ENCODE peak calls at places on chromosome 11, in nine cellular contexts. One of them, this sample, is unnamed.
A peak's percentile ranks its signal among the peaks of the same experiment; 100 is the strongest.

GRCh38 chr11:69696749-69697488 is 6.9 kb downstream of the FGF19 start:
- DNase-seq in Caco-2: no peak
- DNase-seq in ovary: no peak
- DNase-seq in dorsolateral prefrontal cortex: no peak
- DNase-seq in OCI-LY7: no peak
- DNase-seq in RWPE2: no peak
- DNase-seq in neural crest cell: no peak
- DNase-seq in K562: no peak
- DNase-seq in lower leg skin: no peak
- DNase-seq in this sample: no peak

GRCh38 chr11:120268686-120269085 is 28.7 kb downstream of the POU2F3 start:
- DNase-seq in OCI-LY7: no peak
- DNase-seq in lower leg skin: no peak
- DNase-seq in dorsolateral prefrontal cortex: no peak
- DNase-seq in ovary: no peak
- DNase-seq in neural crest cell: no peak
- DNase-seq in K562: no peak
- DNase-seq in RWPE2: no peak
- DNase-seq in Caco-2: no peak
- DNase-seq in this sample: no peak

GRCh38 chr11:47946682-47947575 is 33.4 kb upstream of the PTPRJ start:
- DNase-seq in dorsolateral prefrontal cortex: no peak
- DNase-seq in Caco-2: no peak
- DNase-seq in OCI-LY7: no peak
- DNase-seq in ovary: peak; percentile 64
- DNase-seq in neural crest cell: no peak
- DNase-seq in lower leg skin: peak; percentile 91
- DNase-seq in RWPE2: peak; percentile 92
- DNase-seq in K562: peak; percentile 88
- DNase-seq in this sample: peak; percentile 91

GRCh38 chr11:48900131-48900800 is 83.4 kb downstream of the TRIM51G start:
- DNase-seq in ovary: peak; percentile 4
- DNase-seq in OCI-LY7: no peak
- DNase-seq in RWPE2: peak; percentile 38
- DNase-seq in dorsolateral prefrontal cortex: no peak
- DNase-seq in Caco-2: no peak
- DNase-seq in neural crest cell: no peak
- DNase-seq in K562: no peak
- DNase-seq in lower leg skin: peak; percentile 73
- DNase-seq in this sample: no peak

GRCh38 chr11:2413735-2414579 is 13.4 kb downstream of the TSSC4 start:
- DNase-seq in ovary: no peak
- DNase-seq in Caco-2: no peak
- DNase-seq in lower leg skin: no peak
- DNase-seq in K562: no peak
- DNase-seq in OCI-LY7: no peak
- DNase-seq in RWPE2: no peak
- DNase-seq in neural crest cell: no peak
- DNase-seq in dorsolateral prefrontal cortex: no peak
- DNase-seq in this sample: no peak

GRCh38 chr11:1121343-1122331 is 36.1 kb upstream of the MUC5AC start:
- DNase-seq in RWPE2: no peak
- DNase-seq in ovary: no peak
- DNase-seq in K562: no peak
- DNase-seq in OCI-LY7: no peak
- DNase-seq in dorsolateral prefrontal cortex: peak; percentile 41
- DNase-seq in Caco-2: peak; percentile 38
- DNase-seq in lower leg skin: peak; percentile 77
- DNase-seq in neural crest cell: no peak
- DNase-seq in this sample: no peak

GRCh38 chr11:9263840-9264380 is 1.2 kb downstream of the DENND5A start:
- DNase-seq in neural crest cell: no peak
- DNase-seq in RWPE2: no peak
- DNase-seq in ovary: no peak
- DNase-seq in OCI-LY7: peak; percentile 24
- DNase-seq in dorsolateral prefrontal cortex: no peak
- DNase-seq in K562: peak; percentile 52
- DNase-seq in Caco-2: no peak
- DNase-seq in lower leg skin: no peak
- DNase-seq in this sample: peak; percentile 32

GRCh38 chr11:2987881-2988280 is 4.2 kb downstream of the NAP1L4 start:
- DNase-seq in ovary: no peak
- DNase-seq in OCI-LY7: no peak
- DNase-seq in RWPE2: no peak
- DNase-seq in K562: no peak
- DNase-seq in neural crest cell: no peak
- DNase-seq in Caco-2: no peak
- DNase-seq in dorsolateral prefrontal cortex: no peak
- DNase-seq in lower leg skin: peak; percentile 68
- DNase-seq in this sample: no peak

GRCh38 chr11:132866783-132867545 is 665.3 kb downstream of the OPCML start:
- DNase-seq in lower leg skin: no peak
- DNase-seq in K562: no peak
- DNase-seq in Caco-2: no peak
- DNase-seq in RWPE2: no peak
- DNase-seq in neural crest cell: no peak
- DNase-seq in dorsolateral prefrontal cortex: no peak
- DNase-seq in OCI-LY7: no peak
- DNase-seq in ovary: no peak
- DNase-seq in this sample: no peak

GRCh38 chr11:105524286-105524685 is 85.6 kb upstream of the GRIA4 start:
- DNase-seq in lower leg skin: no peak
- DNase-seq in dorsolateral prefrontal cortex: no peak
- DNase-seq in RWPE2: no peak
- DNase-seq in K562: no peak
- DNase-seq in ovary: no peak
- DNase-seq in OCI-LY7: no peak
- DNase-seq in Caco-2: no peak
- DNase-seq in neural crest cell: no peak
- DNase-seq in this sample: no peak

GRCh38 chr11:128931661-128932060 is 11.0 kb downstream of the TP53AIP1 start:
- DNase-seq in ovary: no peak
- DNase-seq in Caco-2: no peak
- DNase-seq in OCI-LY7: no peak
- DNase-seq in K562: no peak
- DNase-seq in lower leg skin: no peak
- DNase-seq in neural crest cell: no peak
- DNase-seq in RWPE2: no peak
- DNase-seq in dorsolateral prefrontal cortex: no peak
- DNase-seq in this sample: no peak

GRCh38 chr11:24453129-24453723 is 43.6 kb upstream of the LUZP2 start:
- DNase-seq in lower leg skin: no peak
- DNase-seq in dorsolateral prefrontal cortex: no peak
- DNase-seq in ovary: no peak
- DNase-seq in K562: no peak
- DNase-seq in neural crest cell: no peak
- DNase-seq in Caco-2: no peak
- DNase-seq in RWPE2: no peak
- DNase-seq in OCI-LY7: no peak
- DNase-seq in this sample: no peak

GRCh38 chr11:74849525-74850391 is 99.1 kb downstream of the XRRA1 start:
- DNase-seq in ovary: no peak
- DNase-seq in K562: no peak
- DNase-seq in RWPE2: no peak
- DNase-seq in dorsolateral prefrontal cortex: no peak
- DNase-seq in OCI-LY7: peak; percentile 11
- DNase-seq in lower leg skin: no peak
- DNase-seq in neural crest cell: no peak
- DNase-seq in Caco-2: peak; percentile 81
- DNase-seq in this sample: peak; percentile 60

GRCh38 chr11:7635137-7635536 is 38.2 kb downstream of the CYB5R2 start:
- DNase-seq in OCI-LY7: no peak
- DNase-seq in K562: no peak
- DNase-seq in ovary: no peak
- DNase-seq in neural crest cell: no peak
- DNase-seq in lower leg skin: no peak
- DNase-seq in dorsolateral prefrontal cortex: peak; percentile 87
- DNase-seq in Caco-2: no peak
- DNase-seq in RWPE2: no peak
- DNase-seq in this sample: no peak

GRCh38 chr11:127632546-127632945 is 632.0 kb upstream of the KIRREL3 start:
- DNase-seq in ovary: no peak
- DNase-seq in dorsolateral prefrontal cortex: no peak
- DNase-seq in K562: no peak
- DNase-seq in neural crest cell: no peak
- DNase-seq in OCI-LY7: no peak
- DNase-seq in Caco-2: no peak
- DNase-seq in RWPE2: no peak
- DNase-seq in lower leg skin: no peak
- DNase-seq in this sample: no peak

GRCh38 chr11:82845336-82846036 is 54.7 kb downstream of the PRCP start:
- DNase-seq in neural crest cell: no peak
- DNase-seq in K562: no peak
- DNase-seq in OCI-LY7: no peak
- DNase-seq in RWPE2: no peak
- DNase-seq in lower leg skin: no peak
- DNase-seq in dorsolateral prefrontal cortex: no peak
- DNase-seq in Caco-2: no peak
- DNase-seq in ovary: no peak
- DNase-seq in this sample: no peak

GRCh38 chr11:72716291-72716690 is 35.9 kb downstream of the ARAP1 start:
- DNase-seq in neural crest cell: no peak
- DNase-seq in ovary: no peak
- DNase-seq in lower leg skin: no peak
- DNase-seq in dorsolateral prefrontal cortex: peak; percentile 74
- DNase-seq in RWPE2: no peak
- DNase-seq in Caco-2: no peak
- DNase-seq in K562: no peak
- DNase-seq in OCI-LY7: no peak
- DNase-seq in this sample: no peak

GRCh38 chr11:102254047-102254446 is 63.2 kb upstream of the BIRC3 start:
- DNase-seq in neural crest cell: no peak
- DNase-seq in dorsolateral prefrontal cortex: no peak
- DNase-seq in OCI-LY7: peak; percentile 34
- DNase-seq in K562: peak; percentile 59
- DNase-seq in Caco-2: no peak
- DNase-seq in ovary: no peak
- DNase-seq in lower leg skin: no peak
- DNase-seq in RWPE2: no peak
- DNase-seq in this sample: no peak
- TF ChIP-seq CTCF in neural crest cell: peak; percentile 28
- TF ChIP-seq CTCF in dorsolateral prefrontal cortex: no peak
- TF ChIP-seq CTCF in OCI-LY7: peak; percentile 73
- TF ChIP-seq CTCF in K562: peak; percentile 67
- TF ChIP-seq CTCF in Caco-2: peak; percentile 41
- TF ChIP-seq CTCF in ovary: no peak
- TF ChIP-seq CTCF in lower leg skin: no peak
- TF ChIP-seq CTCF in RWPE2: peak; percentile 33
- TF ChIP-seq CTCF in this sample: peak; percentile 65

DNA sequence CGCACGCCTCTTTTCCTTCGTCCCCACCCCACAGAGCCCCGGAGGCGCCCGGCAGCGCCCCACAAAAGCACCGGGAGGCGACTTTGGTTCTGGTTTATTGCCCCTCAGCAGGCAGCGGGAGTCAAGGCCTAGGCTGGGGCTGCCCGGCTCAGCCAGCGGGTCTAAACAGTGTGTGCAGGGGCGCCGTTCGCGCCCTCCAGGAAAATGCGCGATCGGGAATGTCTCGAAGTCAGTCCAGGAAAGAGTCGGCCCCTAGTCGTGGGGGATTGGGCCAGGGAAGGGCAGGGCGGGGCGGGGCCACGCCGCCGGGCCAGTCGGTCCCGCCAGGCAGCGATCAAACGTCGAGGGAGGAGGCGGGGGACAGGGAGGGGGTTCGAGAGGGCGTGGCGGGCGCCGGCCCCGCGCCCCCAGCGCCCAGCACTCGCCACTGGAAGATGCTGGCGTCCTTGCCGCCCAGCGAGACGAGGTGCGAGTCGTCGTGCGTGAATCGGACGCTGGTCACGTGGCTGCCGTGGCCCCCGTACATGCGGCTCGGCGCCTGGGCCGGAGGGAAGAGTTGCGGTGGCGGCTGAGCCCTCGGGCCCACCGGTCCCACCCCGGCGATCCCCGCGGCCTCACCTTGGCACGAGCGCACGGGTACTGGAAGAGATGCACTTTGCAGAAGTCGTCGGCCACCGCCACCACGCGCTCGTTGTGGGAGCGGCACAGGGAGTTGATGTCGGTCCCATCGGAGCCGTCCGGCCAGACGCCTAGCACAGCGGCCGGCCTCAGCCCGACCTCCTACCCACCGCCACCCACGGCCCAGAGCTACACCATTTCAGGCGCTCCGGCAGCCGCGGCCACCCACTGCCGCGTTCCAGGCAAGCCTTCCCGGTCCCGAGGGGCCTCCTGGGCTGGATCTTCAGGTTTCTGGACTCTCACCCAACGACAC is 741 bp upstream of the MTA2 start:
- DNase-seq in Caco-2: peak; percentile 87
- DNase-seq in RWPE2: no peak
- DNase-seq in K562: peak; percentile 84
- DNase-seq in lower leg skin: peak; percentile 94
- DNase-seq in ovary: peak; percentile 79
- DNase-seq in OCI-LY7: no peak
- DNase-seq in dorsolateral prefrontal cortex: peak; percentile 76
- DNase-seq in neural crest cell: peak; percentile 26
- DNase-seq in this sample: peak; percentile 26
- TF ChIP-seq CTCF in Caco-2: no peak
- TF ChIP-seq CTCF in RWPE2: peak; percentile 18
- TF ChIP-seq CTCF in K562: no peak
- TF ChIP-seq CTCF in lower leg skin: no peak
- TF ChIP-seq CTCF in ovary: no peak
- TF ChIP-seq CTCF in OCI-LY7: no peak
- TF ChIP-seq CTCF in dorsolateral prefrontal cortex: no peak
- TF ChIP-seq CTCF in neural crest cell: no peak
- TF ChIP-seq CTCF in this sample: peak; percentile 3

DNA sequence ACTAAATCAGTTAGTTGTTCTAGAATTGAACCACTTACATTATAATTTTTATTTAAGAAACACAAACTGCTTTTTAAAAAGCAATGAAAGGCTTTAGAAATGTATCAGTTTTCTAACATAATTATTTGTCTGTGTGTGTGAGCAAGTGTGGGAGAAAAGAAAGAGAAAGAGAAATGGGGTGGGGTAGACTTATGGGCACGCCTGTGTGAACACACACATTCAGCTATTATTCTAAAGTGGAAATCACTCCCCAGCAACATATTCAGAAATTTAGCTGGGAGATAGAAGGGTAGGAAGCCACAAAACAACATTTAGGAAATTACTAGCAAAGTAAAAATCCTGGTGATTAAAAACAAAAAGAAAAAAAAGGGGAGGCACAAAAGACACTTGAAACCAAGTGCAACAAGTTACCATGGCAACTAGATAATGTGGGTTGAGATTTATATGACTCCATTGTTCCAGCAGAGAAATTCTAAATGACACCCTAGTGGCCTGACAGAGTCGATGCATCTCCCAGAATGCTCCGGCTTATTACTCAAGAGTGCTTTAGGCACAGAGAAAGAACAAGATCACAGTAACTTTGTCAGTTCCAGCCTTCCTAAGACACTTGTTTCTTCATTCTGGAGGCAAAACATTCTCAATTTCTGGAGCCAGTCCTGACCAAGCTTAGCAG is 444.6 kb downstream of the DLG2 start:
- DNase-seq in Caco-2: peak; percentile 61
- DNase-seq in lower leg skin: no peak
- DNase-seq in RWPE2: no peak
- DNase-seq in ovary: no peak
- DNase-seq in OCI-LY7: peak; percentile 49
- DNase-seq in dorsolateral prefrontal cortex: no peak
- DNase-seq in neural crest cell: peak; percentile 20
- DNase-seq in K562: no peak
- DNase-seq in this sample: no peak
- TF ChIP-seq CTCF in Caco-2: peak; percentile 80
- TF ChIP-seq CTCF in lower leg skin: no peak
- TF ChIP-seq CTCF in RWPE2: peak; percentile 17
- TF ChIP-seq CTCF in ovary: no peak
- TF ChIP-seq CTCF in OCI-LY7: peak; percentile 71
- TF ChIP-seq CTCF in dorsolateral prefrontal cortex: peak; percentile 60
- TF ChIP-seq CTCF in neural crest cell: peak; percentile 72
- TF ChIP-seq CTCF in K562: no peak
- TF ChIP-seq CTCF in this sample: peak; percentile 50

GRCh38 chr11:61173456-61173855 is 12.2 kb upstream of the VPS37C start:
- DNase-seq in K562: peak; percentile 46
- DNase-seq in ovary: no peak
- DNase-seq in dorsolateral prefrontal cortex: no peak
- DNase-seq in Caco-2: peak; percentile 43
- DNase-seq in RWPE2: no peak
- DNase-seq in lower leg skin: no peak
- DNase-seq in neural crest cell: no peak
- DNase-seq in OCI-LY7: peak; percentile 24
- DNase-seq in this sample: peak; percentile 39
- TF ChIP-seq CTCF in K562: peak; percentile 75
- TF ChIP-seq CTCF in ovary: peak; percentile 12
- TF ChIP-seq CTCF in dorsolateral prefrontal cortex: no peak
- TF ChIP-seq CTCF in Caco-2: peak; percentile 25
- TF ChIP-seq CTCF in RWPE2: peak; percentile 48
- TF ChIP-seq CTCF in lower leg skin: no peak
- TF ChIP-seq CTCF in neural crest cell: no peak
- TF ChIP-seq CTCF in OCI-LY7: peak; percentile 51
- TF ChIP-seq CTCF in this sample: peak; percentile 62

This sample was measured in HFFc6.